ENCODE peak calls at places on chromosomes 11 and 22, in six cellular contexts. U is progenitor cell of endocrine pancreas, H is psoas muscle, Y is choroid plexus epithelial cell, S is prostate gland, I is MCF 10A. J is an unnamed sample.

GRCh38 chr11:67238894-67239794 is 27.1 kb upstream of the GRK2 start:
- DNase-seq in U (no peak), H (no peak), Y (peak; percentile 22), S (no peak), I (no peak), J (no peak)

GRCh38 chr22:33921576-33922181 is 1.4 kb upstream of the LARGE1 start:
- DNase-seq in U (peak; percentile 76), H (peak; percentile 63), Y (peak; percentile 57), S (peak; percentile 52), I (peak; percentile 26), J (peak; percentile 48)

GRCh38 chr22:29702931-29703594 is 16.7 kb upstream of the CABP7 start:
- DNase-seq in U (no peak), H (peak; percentile 65), Y (no peak), S (peak; percentile 44), I (no peak), J (no peak)

GRCh38 chr11:78277314-78277994 is 88.7 kb downstream of the USP35 start:
- DNase-seq in U (no peak), H (no peak), Y (no peak), S (no peak), I (no peak), J (no peak)

GRCh38 chr22:42294034-42294985 is 23.9 kb upstream of the TCF20 start:
- DNase-seq in U (peak; percentile 72), H (no peak), Y (peak; percentile 67), S (peak; percentile 15), I (peak; percentile 62), J (no peak)

GRCh38 chr22:44403166-44403565 is 90.4 kb upstream of the SHISAL1 start:
- DNase-seq in U (no peak), H (no peak), Y (no peak), S (no peak), I (no peak), J (no peak)

GRCh38 chr11:73189315-73189714 is 28.8 kb upstream of the P2RY2 start:
- DNase-seq in U (no peak), H (no peak), Y (no peak), S (no peak), I (no peak), J (peak; percentile 66)

GRCh38 chr22:44151661-44152060 is 29.1 kb upstream of the PARVG start:
- DNase-seq in U (no peak), H (no peak), Y (peak; percentile 78), S (no peak), I (peak; percentile 43), J (no peak)

GRCh38 chr11:102452461-102453285 is at the start of gene TMEM123:
- DNase-seq in U (peak; percentile 68), H (peak; percentile 79), Y (peak; percentile 50), S (peak; percentile 78), I (peak; percentile 65), J (peak; percentile 85)

GRCh38 chr22:42688241-42688913 is 32.3 kb downstream of the A4GALT start:
- DNase-seq in U (no peak), H (peak; percentile 92), Y (peak; percentile 96), S (peak; percentile 95), I (peak; percentile 99), J (no peak)

GRCh38 chr11:8863838-8864237 is 47.2 kb upstream of the AKIP1 start:
- DNase-seq in U (no peak), H (no peak), Y (peak; percentile 68), S (no peak), I (peak; percentile 45), J (no peak)

GRCh38 chr11:76443254-76443935 is 1.4 kb upstream of the EMSY start:
- DNase-seq in U (no peak), H (no peak), Y (peak; percentile 46), S (no peak), I (peak; percentile 22), J (no peak)

GRCh38 chr22:37448521-37449150 is 21.4 kb upstream of the ELFN2 start:
- DNase-seq in U (no peak), H (no peak), Y (no peak), S (no peak), I (no peak), J (no peak)

GRCh38 chr11:253160-253885 is 16.5 kb downstream of the PSMD13 start:
- DNase-seq in U (no peak), H (no peak), Y (no peak), S (no peak), I (no peak), J (no peak)

GRCh38 chr11:7353100-7353499 is 101.4 kb downstream of the SYT9 start:
- DNase-seq in U (no peak), H (no peak), Y (peak; percentile 46), S (no peak), I (peak; percentile 50), J (peak; percentile 23)
- TF ChIP-seq CTCF in U (peak; percentile 55), H (peak; percentile 19), Y (peak; percentile 60), S (no peak), I (peak; percentile 42), J (no peak)

DNA sequence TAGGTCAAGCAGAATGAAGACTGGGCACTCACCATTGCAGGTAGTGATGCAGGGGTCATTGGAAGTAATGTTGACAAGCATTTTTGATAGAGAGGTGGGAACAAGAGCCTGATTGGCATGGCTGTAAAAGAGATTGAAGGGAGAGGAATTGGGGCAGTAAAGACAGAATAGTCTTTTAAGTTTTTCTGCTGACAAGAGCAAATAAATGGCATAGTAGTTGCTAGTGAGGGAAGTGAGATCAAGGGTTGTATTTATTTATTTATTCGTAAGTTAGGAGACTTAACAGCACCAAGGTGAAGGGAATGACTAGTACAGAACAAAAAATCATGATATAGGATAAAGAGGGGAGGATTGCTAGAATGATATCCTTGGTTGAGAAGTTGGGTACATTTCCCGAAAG is 11.0 kb downstream of the SYT9 start:
- DNase-seq in U (no peak), H (no peak), Y (no peak), S (no peak), I (no peak), J (no peak)
- TF ChIP-seq CTCF in U (no peak), H (no peak), Y (no peak), S (no peak), I (no peak), J (no peak)

DNA sequence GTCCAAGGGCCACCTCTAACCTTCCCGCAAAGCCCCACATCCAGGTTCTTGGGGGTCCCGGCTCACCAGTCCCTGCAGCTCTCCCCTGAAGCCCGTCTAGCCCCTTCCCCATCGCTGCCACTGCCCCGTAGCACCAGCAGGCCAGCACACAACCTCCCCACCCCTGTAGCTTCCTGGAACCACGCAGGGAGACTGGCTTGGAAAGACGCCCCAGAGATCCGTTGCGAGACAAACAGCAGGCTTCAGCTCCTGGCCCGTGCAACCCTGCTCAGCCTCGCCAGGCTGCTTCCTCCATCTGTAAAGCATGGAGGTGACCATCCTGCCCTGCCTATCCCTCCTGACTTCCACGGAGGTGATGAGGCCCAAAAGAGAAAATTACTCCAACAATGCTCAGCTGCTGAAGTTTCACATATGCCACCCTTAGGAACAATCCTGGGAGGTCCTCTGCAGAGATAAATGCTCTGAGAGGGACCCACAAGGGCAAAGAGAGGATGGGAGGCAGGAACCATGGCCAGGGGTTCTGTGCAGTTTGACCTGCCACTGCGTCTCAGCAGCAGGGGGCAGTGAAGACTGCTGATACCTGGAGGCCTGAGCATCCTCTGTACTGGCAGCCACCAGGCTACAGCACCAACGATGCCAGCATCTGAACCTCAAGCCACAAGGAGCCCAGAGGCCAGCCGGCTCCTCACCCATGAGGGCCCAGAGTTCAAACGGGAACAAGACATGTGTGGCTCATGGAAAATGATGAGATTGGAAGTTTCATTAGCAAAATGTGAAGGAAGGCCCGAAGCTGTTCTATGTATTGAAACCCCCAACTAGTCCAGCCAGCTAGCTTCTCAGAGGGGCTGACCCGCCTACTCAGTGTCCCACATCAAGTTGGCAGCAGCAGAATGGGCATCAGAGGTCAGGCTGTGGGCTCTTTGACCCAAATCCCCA is 16.1 kb downstream of the DGCR2 start:
- DNase-seq in U (no peak), H (no peak), Y (no peak), S (no peak), I (peak; percentile 35), J (no peak)
- TF ChIP-seq CTCF in U (peak; percentile 35), H (peak; percentile 22), Y (peak; percentile 38), S (no peak), I (peak; percentile 20), J (no peak)

GRCh38 chr11:2955896-2956476 is 26.8 kb upstream of the PHLDA2 start:
- DNase-seq in U (no peak), H (no peak), Y (peak; percentile 71), S (no peak), I (no peak), J (no peak)
- TF ChIP-seq CTCF in U (peak; percentile 29), H (no peak), Y (peak; percentile 62), S (no peak), I (no peak), J (no peak)

J was measured in activated B cell treated with CpG ODN at 0.5 μM for 24 hours.